ENCODE peak calls at places on chromosomes 4 and X, in nine cellular contexts. One of them, this sample, is unnamed. For H3K4me1, the result is how much of the 10 kb centered on the place peaks cover.

GRCh38 chr4:89797117-89797516 is 39.8 kb downstream of the SNCA start:
- DNase-seq in OCI-LY7: no peak
- DNase-seq in IMR-90: peak
- DNase-seq in ovary: peak
- DNase-seq in right atrium auricular region: no peak
- DNase-seq in CD8-positive, alpha-beta memory T cell: no peak
- DNase-seq in H1: no peak
- DNase-seq in endodermal cell: no peak
- DNase-seq in right lobe of liver: no peak
- DNase-seq in this sample: no peak

GRCh38 chr4:104643805-104644204 is 149.1 kb upstream of the CXXC4 start:
- DNase-seq in OCI-LY7: no peak
- DNase-seq in IMR-90: no peak
- DNase-seq in ovary: no peak
- DNase-seq in right atrium auricular region: no peak
- DNase-seq in CD8-positive, alpha-beta memory T cell: no peak
- DNase-seq in H1: no peak
- DNase-seq in endodermal cell: no peak
- DNase-seq in right lobe of liver: no peak
- DNase-seq in this sample: no peak

GRCh38 chr4:73978886-73979285 is 2.9 kb downstream of the PF4 start:
- DNase-seq in OCI-LY7: no peak
- DNase-seq in IMR-90: peak
- DNase-seq in ovary: no peak
- DNase-seq in right atrium auricular region: no peak
- DNase-seq in CD8-positive, alpha-beta memory T cell: no peak
- DNase-seq in H1: no peak
- DNase-seq in endodermal cell: no peak
- DNase-seq in right lobe of liver: no peak
- DNase-seq in this sample: no peak

GRCh38 chr4:184807797-184808718 is 17.7 kb downstream of the ACSL1 start:
- DNase-seq in OCI-LY7: no peak
- DNase-seq in IMR-90: peak
- DNase-seq in ovary: no peak
- DNase-seq in right atrium auricular region: no peak
- DNase-seq in CD8-positive, alpha-beta memory T cell: no peak
- DNase-seq in H1: peak
- DNase-seq in endodermal cell: peak
- DNase-seq in right lobe of liver: no peak
- DNase-seq in this sample: no peak

GRCh38 chr4:86730310-86730709 is 118.9 kb downstream of the SLC10A6 start:
- DNase-seq in OCI-LY7: no peak
- DNase-seq in IMR-90: no peak
- DNase-seq in ovary: no peak
- DNase-seq in right atrium auricular region: no peak
- DNase-seq in CD8-positive, alpha-beta memory T cell: no peak
- DNase-seq in H1: peak
- DNase-seq in endodermal cell: peak
- DNase-seq in right lobe of liver: no peak
- DNase-seq in this sample: no peak

GRCh38 chr4:169333265-169333664 is 62.5 kb upstream of the SH3RF1 start:
- DNase-seq in OCI-LY7: no peak
- DNase-seq in IMR-90: no peak
- DNase-seq in ovary: no peak
- DNase-seq in right atrium auricular region: no peak
- DNase-seq in CD8-positive, alpha-beta memory T cell: no peak
- DNase-seq in H1: no peak
- DNase-seq in endodermal cell: no peak
- DNase-seq in right lobe of liver: peak
- DNase-seq in this sample: no peak

GRCh38 chr4:108702960-108703359 is 52.6 kb downstream of the OSTC start:
- DNase-seq in OCI-LY7: no peak
- DNase-seq in IMR-90: no peak
- DNase-seq in ovary: no peak
- DNase-seq in right atrium auricular region: no peak
- DNase-seq in CD8-positive, alpha-beta memory T cell: no peak
- DNase-seq in H1: no peak
- DNase-seq in endodermal cell: no peak
- DNase-seq in right lobe of liver: no peak
- DNase-seq in this sample: no peak

GRCh38 chr4:106809083-106809482 is 227.0 kb downstream of the DKK2 start:
- DNase-seq in OCI-LY7: no peak
- DNase-seq in IMR-90: peak
- DNase-seq in ovary: no peak
- DNase-seq in right atrium auricular region: no peak
- DNase-seq in CD8-positive, alpha-beta memory T cell: no peak
- DNase-seq in H1: no peak
- DNase-seq in endodermal cell: no peak
- DNase-seq in right lobe of liver: no peak
- DNase-seq in this sample: no peak

GRCh38 chrX:149829751-149830191 is 48.0 kb downstream of the MAGEA9 start:
- DNase-seq in OCI-LY7: no peak
- DNase-seq in IMR-90: peak
- DNase-seq in ovary: no peak
- DNase-seq in right atrium auricular region: no peak
- DNase-seq in CD8-positive, alpha-beta memory T cell: peak
- DNase-seq in H1: no peak
- DNase-seq in endodermal cell: peak
- DNase-seq in right lobe of liver: no peak
- DNase-seq in this sample: no peak

GRCh38 chrX:18406531-18407266 is 18.7 kb upstream of the CDKL5 start:
- DNase-seq in OCI-LY7: no peak
- DNase-seq in IMR-90: peak
- DNase-seq in ovary: no peak
- DNase-seq in right atrium auricular region: no peak
- DNase-seq in CD8-positive, alpha-beta memory T cell: no peak
- DNase-seq in H1: no peak
- DNase-seq in endodermal cell: no peak
- DNase-seq in right lobe of liver: no peak
- DNase-seq in this sample: no peak

GRCh38 chr4:2860391-2861348 is 17.0 kb downstream of the ADD1 start:
- DNase-seq in OCI-LY7: no peak
- DNase-seq in IMR-90: peak
- DNase-seq in ovary: peak
- DNase-seq in right atrium auricular region: peak
- DNase-seq in CD8-positive, alpha-beta memory T cell: no peak
- DNase-seq in H1: peak
- DNase-seq in endodermal cell: peak
- DNase-seq in right lobe of liver: no peak
- DNase-seq in this sample: no peak

GRCh38 chr4:2859514-2859913 is 15.9 kb downstream of the ADD1 start:
- DNase-seq in OCI-LY7: peak
- DNase-seq in IMR-90: no peak
- DNase-seq in ovary: no peak
- DNase-seq in right atrium auricular region: no peak
- DNase-seq in CD8-positive, alpha-beta memory T cell: no peak
- DNase-seq in H1: no peak
- DNase-seq in endodermal cell: no peak
- DNase-seq in right lobe of liver: no peak
- DNase-seq in this sample: no peak

GRCh38 chr4:2863649-2864048 is 20.0 kb downstream of the ADD1 start:
- DNase-seq in OCI-LY7: no peak
- DNase-seq in IMR-90: no peak
- DNase-seq in ovary: no peak
- DNase-seq in right atrium auricular region: no peak
- DNase-seq in CD8-positive, alpha-beta memory T cell: no peak
- DNase-seq in H1: no peak
- DNase-seq in endodermal cell: no peak
- DNase-seq in right lobe of liver: no peak
- DNase-seq in this sample: no peak

GRCh38 chr4:2862528-2862927 is 18.9 kb downstream of the ADD1 start:
- DNase-seq in OCI-LY7: no peak
- DNase-seq in IMR-90: peak
- DNase-seq in ovary: no peak
- DNase-seq in right atrium auricular region: no peak
- DNase-seq in CD8-positive, alpha-beta memory T cell: no peak
- DNase-seq in H1: peak
- DNase-seq in endodermal cell: peak
- DNase-seq in right lobe of liver: no peak
- DNase-seq in this sample: no peak

GRCh38 chr4:2861631-2862436 is 18.2 kb downstream of the ADD1 start:
- DNase-seq in OCI-LY7: no peak
- DNase-seq in IMR-90: no peak
- DNase-seq in ovary: no peak
- DNase-seq in right atrium auricular region: no peak
- DNase-seq in CD8-positive, alpha-beta memory T cell: no peak
- DNase-seq in H1: peak
- DNase-seq in endodermal cell: no peak
- DNase-seq in right lobe of liver: no peak
- DNase-seq in this sample: no peak
- H3K4me1 ChIP-seq in OCI-LY7: under half
- H3K4me1 ChIP-seq in IMR-90: under half
- H3K4me1 ChIP-seq in ovary: under half
- H3K4me1 ChIP-seq in right atrium auricular region: half or more
- H3K4me1 ChIP-seq in CD8-positive, alpha-beta memory T cell: half or more
- H3K4me1 ChIP-seq in H1: under half
- H3K4me1 ChIP-seq in endodermal cell: under half
- H3K4me1 ChIP-seq in right lobe of liver: under half
- H3K4me1 ChIP-seq in this sample: under half

GRCh38 chrX:37378830-37379229 is 29.7 kb downstream of the PRRG1 start:
- DNase-seq in OCI-LY7: no peak
- DNase-seq in IMR-90: no peak
- DNase-seq in ovary: no peak
- DNase-seq in right atrium auricular region: no peak
- DNase-seq in CD8-positive, alpha-beta memory T cell: no peak
- DNase-seq in H1: no peak
- DNase-seq in endodermal cell: no peak
- DNase-seq in right lobe of liver: no peak
- DNase-seq in this sample: no peak

GRCh38 chrX:37380256-37380655 is 31.1 kb downstream of the PRRG1 start:
- DNase-seq in OCI-LY7: no peak
- DNase-seq in IMR-90: no peak
- DNase-seq in ovary: no peak
- DNase-seq in right atrium auricular region: no peak
- DNase-seq in CD8-positive, alpha-beta memory T cell: no peak
- DNase-seq in H1: no peak
- DNase-seq in endodermal cell: no peak
- DNase-seq in right lobe of liver: no peak
- DNase-seq in this sample: no peak

GRCh38 chrX:37378399-37378798 is 29.2 kb downstream of the PRRG1 start:
- DNase-seq in OCI-LY7: no peak
- DNase-seq in IMR-90: peak
- DNase-seq in ovary: no peak
- DNase-seq in right atrium auricular region: no peak
- DNase-seq in CD8-positive, alpha-beta memory T cell: no peak
- DNase-seq in H1: no peak
- DNase-seq in endodermal cell: no peak
- DNase-seq in right lobe of liver: no peak
- DNase-seq in this sample: no peak

GRCh38 chrX:37383313-37383712 is 34.1 kb downstream of the PRRG1 start:
- DNase-seq in OCI-LY7: no peak
- DNase-seq in IMR-90: peak
- DNase-seq in ovary: no peak
- DNase-seq in right atrium auricular region: no peak
- DNase-seq in CD8-positive, alpha-beta memory T cell: no peak
- DNase-seq in H1: no peak
- DNase-seq in endodermal cell: no peak
- DNase-seq in right lobe of liver: no peak
- DNase-seq in this sample: no peak

GRCh38 chrX:37380920-37381319 is 31.8 kb downstream of the PRRG1 start:
- DNase-seq in OCI-LY7: no peak
- DNase-seq in IMR-90: peak
- DNase-seq in ovary: no peak
- DNase-seq in right atrium auricular region: no peak
- DNase-seq in CD8-positive, alpha-beta memory T cell: no peak
- DNase-seq in H1: no peak
- DNase-seq in endodermal cell: no peak
- DNase-seq in right lobe of liver: no peak
- DNase-seq in this sample: no peak
- H3K4me3 ChIP-seq in OCI-LY7: no peak
- H3K4me3 ChIP-seq in IMR-90: no peak
- H3K4me3 ChIP-seq in ovary: no peak
- H3K4me3 ChIP-seq in right atrium auricular region: no peak
- H3K4me3 ChIP-seq in CD8-positive, alpha-beta memory T cell: no peak
- H3K4me3 ChIP-seq in H1: no peak
- H3K4me3 ChIP-seq in endodermal cell: no peak
- H3K4me3 ChIP-seq in right lobe of liver: no peak
- H3K4me3 ChIP-seq in this sample: no peak

GRCh38 chr4:57023104-57023503 is 44.4 kb downstream of the POLR2B start:
- DNase-seq in OCI-LY7: no peak
- DNase-seq in IMR-90: peak
- DNase-seq in ovary: no peak
- DNase-seq in right atrium auricular region: no peak
- DNase-seq in CD8-positive, alpha-beta memory T cell: no peak
- DNase-seq in H1: no peak
- DNase-seq in endodermal cell: no peak
- DNase-seq in right lobe of liver: no peak
- DNase-seq in this sample: no peak

GRCh38 chr4:57018930-57019329 is 40.2 kb downstream of the POLR2B start:
- DNase-seq in OCI-LY7: no peak
- DNase-seq in IMR-90: peak
- DNase-seq in ovary: no peak
- DNase-seq in right atrium auricular region: no peak
- DNase-seq in CD8-positive, alpha-beta memory T cell: no peak
- DNase-seq in H1: no peak
- DNase-seq in endodermal cell: no peak
- DNase-seq in right lobe of liver: no peak
- DNase-seq in this sample: no peak

GRCh38 chr4:57020467-57021101 is 41.9 kb downstream of the POLR2B start:
- DNase-seq in OCI-LY7: no peak
- DNase-seq in IMR-90: peak
- DNase-seq in ovary: no peak
- DNase-seq in right atrium auricular region: no peak
- DNase-seq in CD8-positive, alpha-beta memory T cell: no peak
- DNase-seq in H1: no peak
- DNase-seq in endodermal cell: no peak
- DNase-seq in right lobe of liver: no peak
- DNase-seq in this sample: no peak
- H3K4me1 ChIP-seq in OCI-LY7: under half
- H3K4me1 ChIP-seq in IMR-90: under half
- H3K4me1 ChIP-seq in ovary: under half
- H3K4me1 ChIP-seq in right atrium auricular region: under half
- H3K4me1 ChIP-seq in CD8-positive, alpha-beta memory T cell: under half
- H3K4me1 ChIP-seq in H1: under half
- H3K4me1 ChIP-seq in endodermal cell: under half
- H3K4me1 ChIP-seq in right lobe of liver: under half
- H3K4me1 ChIP-seq in this sample: under half

GRCh38 chrX:36963852-36964251 is 44.3 kb upstream of the FAM47C start:
- DNase-seq in OCI-LY7: no peak
- DNase-seq in IMR-90: no peak
- DNase-seq in ovary: no peak
- DNase-seq in right atrium auricular region: no peak
- DNase-seq in CD8-positive, alpha-beta memory T cell: no peak
- DNase-seq in H1: no peak
- DNase-seq in endodermal cell: no peak
- DNase-seq in right lobe of liver: peak
- DNase-seq in this sample: no peak

GRCh38 chrX:36961590-36961989 is 46.6 kb upstream of the FAM47C start:
- DNase-seq in OCI-LY7: no peak
- DNase-seq in IMR-90: no peak
- DNase-seq in ovary: no peak
- DNase-seq in right atrium auricular region: no peak
- DNase-seq in CD8-positive, alpha-beta memory T cell: no peak
- DNase-seq in H1: no peak
- DNase-seq in endodermal cell: peak
- DNase-seq in right lobe of liver: peak
- DNase-seq in this sample: no peak

GRCh38 chrX:36957425-36958328 is 50.5 kb upstream of the FAM47C start:
- DNase-seq in OCI-LY7: no peak
- DNase-seq in IMR-90: no peak
- DNase-seq in ovary: no peak
- DNase-seq in right atrium auricular region: no peak
- DNase-seq in CD8-positive, alpha-beta memory T cell: no peak
- DNase-seq in H1: peak
- DNase-seq in endodermal cell: peak
- DNase-seq in right lobe of liver: peak
- DNase-seq in this sample: no peak

GRCh38 chrX:36963069-36963808 is 44.9 kb upstream of the FAM47C start:
- DNase-seq in OCI-LY7: no peak
- DNase-seq in IMR-90: no peak
- DNase-seq in ovary: no peak
- DNase-seq in right atrium auricular region: no peak
- DNase-seq in CD8-positive, alpha-beta memory T cell: no peak
- DNase-seq in H1: peak
- DNase-seq in endodermal cell: peak
- DNase-seq in right lobe of liver: peak
- DNase-seq in this sample: no peak
- H3K4me3 ChIP-seq in OCI-LY7: no peak
- H3K4me3 ChIP-seq in IMR-90: no peak
- H3K4me3 ChIP-seq in ovary: no peak
- H3K4me3 ChIP-seq in right atrium auricular region: peak
- H3K4me3 ChIP-seq in CD8-positive, alpha-beta memory T cell: no peak
- H3K4me3 ChIP-seq in H1: peak
- H3K4me3 ChIP-seq in endodermal cell: peak
- H3K4me3 ChIP-seq in right lobe of liver: peak
- H3K4me3 ChIP-seq in this sample: peak

This sample was measured in RWPE2.